ENCODE peak calls at places on chromosomes 2 and 18, in six cellular contexts. U is amniotic stem cell; B is CD8-positive, alpha-beta memory T cell; Z is posterior cingulate gyrus; W is SHP77; H is HFF-Myc. G is an unnamed sample.

GRCh38 chr2:122136071-122136470 is 380.6 kb downstream of the TSN start:
- DNase-seq in U (peak), B (no peak), W (peak), Z (no peak), H (no peak), G (peak)

GRCh38 chr2:207041279-207041678 is 102.0 kb downstream of the CPO start:
- DNase-seq in W (no peak), H (no peak), Z (no peak), B (no peak), U (no peak), G (peak)

GRCh38 chr2:126399001-126399400 is 257.0 kb upstream of the GYPC start:
- DNase-seq in W (no peak), H (no peak), Z (no peak), U (no peak), B (no peak), G (no peak)

GRCh38 chr2:74499269-74499939 is at the start of gene LBX2:
- DNase-seq in H (no peak), B (no peak), Z (no peak), U (no peak), W (no peak), G (no peak)

GRCh38 chr18:59470627-59471121 is 111.6 kb upstream of the LMAN1 start:
- DNase-seq in B (no peak), Z (no peak), H (no peak), W (no peak), U (no peak), G (no peak)

GRCh38 chr2:82120120-82120519 is 1815.6 kb upstream of the LRRTM1 start:
- DNase-seq in B (no peak), U (no peak), Z (no peak), W (no peak), H (no peak), G (no peak)

GRCh38 chr2:85132834-85133637 is at the start of gene TCF7L1:
- DNase-seq in U (peak), B (peak), W (no peak), Z (peak), H (peak), G (peak)

GRCh38 chr18:79507076-79507545 is 111.4 kb downstream of the NFATC1 start:
- DNase-seq in W (no peak), H (no peak), U (no peak), Z (peak), B (no peak), G (peak)

GRCh38 chr2:45404807-45405297 is 206.2 kb downstream of the SRBD1 start:
- DNase-seq in U (no peak), H (no peak), B (no peak), W (no peak), Z (no peak), G (peak)

GRCh38 chr2:192030289-192030688 is 164.4 kb downstream of the TMEFF2 start:
- DNase-seq in H (no peak), Z (no peak), U (no peak), B (no peak), W (no peak), G (peak)

GRCh38 chr2:185782223-185782769 is 43.7 kb downstream of the FSIP2 start:
- DNase-seq in U (no peak), H (no peak), W (no peak), Z (no peak), B (no peak), G (peak)

GRCh38 chr2:119029297-119029696 is 87.3 kb downstream of the MARCO start:
- DNase-seq in U (no peak), W (no peak), H (no peak), B (no peak), Z (no peak), G (no peak)

GRCh38 chr18:72830109-72830508 is 37.7 kb downstream of the NETO1 start:
- DNase-seq in U (no peak), H (no peak), W (no peak), B (no peak), Z (peak), G (no peak)

GRCh38 chr2:222891890-222892289 is 31.1 kb downstream of the ACSL3 start:
- DNase-seq in U (no peak), W (no peak), Z (no peak), H (no peak), B (no peak), G (peak)

GRCh38 chr2:71682341-71682740 is 229.0 kb downstream of the DYSF start:
- DNase-seq in H (no peak), W (no peak), Z (no peak), U (no peak), B (no peak), G (no peak)

GRCh38 chr18:13446581-13447470 is 228.3 kb downstream of the LDLRAD4 start:
- DNase-seq in W (no peak), Z (no peak), B (no peak), H (no peak), U (no peak), G (no peak)

GRCh38 chr2:229725716-229726346 is 11.5 kb upstream of the DNER start:
- DNase-seq in U (peak), Z (no peak), B (no peak), H (peak), W (peak), G (peak)

GRCh38 chr2:170425291-170425751 is 247.4 kb downstream of the MYO3B start:
- DNase-seq in B (no peak), W (no peak), H (peak), Z (no peak), U (no peak), G (peak)

GRCh38 chr18:32072321-32072720 is 19.4 kb upstream of the RNF138 start:
- DNase-seq in U (no peak), Z (no peak), H (no peak), W (no peak), B (peak), G (no peak)

GRCh38 chr18:21167641-21168372 is 56.2 kb upstream of the ROCK1 start:
- DNase-seq in U (no peak), B (no peak), H (no peak), Z (no peak), W (peak), G (peak)

GRCh38 chr18:43192408-43192807 is 76.9 kb upstream of the RIT2 start:
- DNase-seq in B (no peak), H (no peak), Z (no peak), W (no peak), U (no peak), G (no peak)

GRCh38 chr2:157172866-157173578 is 84.5 kb upstream of the GALNT5 start:
- DNase-seq in B (no peak), U (no peak), W (no peak), H (peak), Z (no peak), G (peak)

GRCh38 chr18:80253871-80254492 is 6.7 kb upstream of the PARD6G start:
- DNase-seq in W (no peak), Z (no peak), B (no peak), U (no peak), H (no peak), G (no peak)

GRCh38 chr2:238839428-238839827 is 8.5 kb upstream of the TWIST2 start:
- DNase-seq in Z (no peak), W (no peak), H (no peak), B (no peak), U (no peak), G (no peak)

GRCh38 chr2:223109341-223109740 is 57.4 kb downstream of the KCNE4 start:
- DNase-seq in H (no peak), Z (no peak), W (no peak), U (no peak), B (no peak), G (peak)

GRCh38 chr18:31680836-31681568 is 3.4 kb downstream of the B4GALT6 start:
- DNase-seq in U (no peak), W (peak), Z (no peak), H (no peak), B (no peak), G (no peak)

GRCh38 chr2:136025057-136025973 is 39.9 kb upstream of the DARS1 start:
- DNase-seq in W (no peak), B (peak), H (peak), Z (peak), U (no peak), G (peak)

GRCh38 chr2:240598311-240598911 is 11.9 kb downstream of the CAPN10 start:
- DNase-seq in B (no peak), U (no peak), Z (peak), H (no peak), W (no peak), G (no peak)

GRCh38 chr2:207565736-207566135 is 36.0 kb downstream of the CREB1 start:
- DNase-seq in Z (no peak), B (no peak), H (no peak), U (no peak), W (no peak), G (no peak)

G was measured in amniotic epithelial cell.